ENCODE peak calls at places on chromosomes 2 and 18, in ten cellular contexts. P is transverse colon; U is stimulated activated CD4-positive, alpha-beta T cell treated with anti-CD3 and anti-CD28 coated beads, TNF-alpha, amount 100 ng/mL, for 4 hours; I is sigmoid colon; L is WTC11; E is frontal cortex; Z is fibroblast of mammary gland; J is stimulated activated CD8-positive, alpha-beta memory T cell treated with anti-CD3 and anti-CD28 coated beads, Interleukin-15, amount 100 ng/mL, for 24 hours; Q is Peyer's patch; A is dorsolateral prefrontal cortex. X is an unnamed sample.

GRCh38 chr2:38239452-38239851 is 137.6 kb downstream of the ATL2 start:
- DNase-seq in P (no peak), U (no peak), I (peak; percentile 78), L (no peak), E (no peak), Z (peak; percentile 57), J (no peak), Q (no peak), A (no peak), X (no peak)

GRCh38 chr18:76445275-76445674 is 49.8 kb downstream of the ZNF516 start:
- DNase-seq in P (no peak), U (no peak), I (no peak), L (no peak), E (no peak), Z (peak; percentile 90), J (no peak), Q (no peak), A (no peak), X (no peak)

GRCh38 chr18:9741821-9742541 is 33.9 kb downstream of the RAB31 start:
- DNase-seq in P (no peak), U (no peak), I (no peak), L (peak; percentile 33), E (no peak), Z (peak; percentile 68), J (no peak), Q (no peak), A (no peak), X (no peak)

GRCh38 chr2:18599509-18600254 is 10.3 kb upstream of the NT5C1B start:
- DNase-seq in P (no peak), U (no peak), I (no peak), L (no peak), E (no peak), Z (peak; percentile 93), J (no peak), Q (no peak), A (no peak), X (no peak)

GRCh38 chr18:44934894-44935293 is 254.2 kb downstream of the SETBP1 start:
- DNase-seq in P (no peak), U (no peak), I (no peak), L (no peak), E (no peak), Z (no peak), J (no peak), Q (no peak), A (no peak), X (no peak)

GRCh38 chr2:106030287-106031268 is 163.5 kb downstream of the UXS1 start:
- DNase-seq in P (peak; percentile 29), U (peak; percentile 7), I (peak; percentile 86), L (no peak), E (no peak), Z (peak; percentile 93), J (no peak), Q (no peak), A (no peak), X (peak; percentile 15)

GRCh38 chr18:5574843-5575242 is 31.0 kb upstream of the EPB41L3 start:
- DNase-seq in P (no peak), U (no peak), I (no peak), L (no peak), E (no peak), Z (no peak), J (no peak), Q (no peak), A (no peak), X (no peak)

GRCh38 chr2:171410101-171410500 is 23.7 kb downstream of the METTL8 start:
- DNase-seq in P (no peak), U (no peak), I (no peak), L (no peak), E (no peak), Z (peak; percentile 22), J (no peak), Q (no peak), A (no peak), X (no peak)

GRCh38 chr2:134679740-134680139 is 39.1 kb downstream of the TMEM163 start:
- DNase-seq in P (no peak), U (no peak), I (no peak), L (no peak), E (no peak), Z (no peak), J (no peak), Q (peak; percentile 40), A (no peak), X (peak; percentile 20)